ENCODE peak calls at places on chromosomes 3 and 15, in nine cellular contexts. D is CD14-positive monocyte; U is heart right ventricle; N is astrocyte of the spinal cord; T is hepatocyte; J is cardiac muscle cell; K is MCF 10A; A is neural crest cell; O is activated CD8-positive, alpha-beta T cell treated with anti-CD3 and anti-CD28 coated beads for 36 hours. M is an unnamed sample.

GRCh38 chr15:77059761-77060345 is 11.1 kb downstream of the TSPAN3 start:
- DNase-seq in D (no peak), U (no peak), N (no peak), T (no peak), J (no peak), K (no peak), A (no peak), O (peak), M (no peak)

GRCh38 chr15:40789119-40789518 is 17.8 kb upstream of the ZFYVE19 start:
- DNase-seq in D (no peak), U (no peak), N (no peak), T (no peak), J (no peak), K (no peak), A (no peak), O (no peak), M (no peak)

GRCh38 chr3:71551286-71551919 is 32.1 kb downstream of the FOXP1 start:
- DNase-seq in D (no peak), U (no peak), N (peak), T (no peak), J (no peak), K (peak), A (no peak), O (no peak), M (no peak)

GRCh38 chr3:133756716-133757694 is 10.8 kb downstream of the TF start:
- DNase-seq in D (no peak), U (no peak), N (no peak), T (no peak), J (no peak), K (no peak), A (no peak), O (no peak), M (no peak)

GRCh38 chr3:36166477-36166876 is 213.8 kb upstream of the STAC start:
- DNase-seq in D (no peak), U (no peak), N (peak), T (peak), J (no peak), K (peak), A (no peak), O (no peak), M (no peak)

GRCh38 chr15:69467636-69468035 is 15.0 kb downstream of the RPLP1 start:
- DNase-seq in D (no peak), U (no peak), N (no peak), T (peak), J (no peak), K (no peak), A (no peak), O (no peak), M (no peak)

GRCh38 chr3:24487325-24488242 is 7.1 kb downstream of the THRB start:
- DNase-seq in D (no peak), U (no peak), N (no peak), T (no peak), J (no peak), K (peak), A (no peak), O (no peak), M (no peak)

GRCh38 chr3:157160652-157161480 is 919 bp upstream of the CCNL1 start:
- DNase-seq in D (peak), U (peak), N (peak), T (peak), J (peak), K (peak), A (no peak), O (peak), M (no peak)

GRCh38 chr15:101664303-101664913 is 12.2 kb upstream of the TM2D3 start:
- DNase-seq in D (no peak), U (no peak), N (no peak), T (no peak), J (peak), K (peak), A (no peak), O (peak), M (no peak)

GRCh38 chr3:197906023-197906849 is 43.8 kb upstream of the RPL35A start:
- DNase-seq in D (peak), U (peak), N (peak), T (peak), J (peak), K (peak), A (peak), O (peak), M (peak)
- TF ChIP-seq CTCF in D (peak), U (peak), N (peak), T (peak), J (peak), K (peak), A (peak), O (peak), M (peak)

DNA sequence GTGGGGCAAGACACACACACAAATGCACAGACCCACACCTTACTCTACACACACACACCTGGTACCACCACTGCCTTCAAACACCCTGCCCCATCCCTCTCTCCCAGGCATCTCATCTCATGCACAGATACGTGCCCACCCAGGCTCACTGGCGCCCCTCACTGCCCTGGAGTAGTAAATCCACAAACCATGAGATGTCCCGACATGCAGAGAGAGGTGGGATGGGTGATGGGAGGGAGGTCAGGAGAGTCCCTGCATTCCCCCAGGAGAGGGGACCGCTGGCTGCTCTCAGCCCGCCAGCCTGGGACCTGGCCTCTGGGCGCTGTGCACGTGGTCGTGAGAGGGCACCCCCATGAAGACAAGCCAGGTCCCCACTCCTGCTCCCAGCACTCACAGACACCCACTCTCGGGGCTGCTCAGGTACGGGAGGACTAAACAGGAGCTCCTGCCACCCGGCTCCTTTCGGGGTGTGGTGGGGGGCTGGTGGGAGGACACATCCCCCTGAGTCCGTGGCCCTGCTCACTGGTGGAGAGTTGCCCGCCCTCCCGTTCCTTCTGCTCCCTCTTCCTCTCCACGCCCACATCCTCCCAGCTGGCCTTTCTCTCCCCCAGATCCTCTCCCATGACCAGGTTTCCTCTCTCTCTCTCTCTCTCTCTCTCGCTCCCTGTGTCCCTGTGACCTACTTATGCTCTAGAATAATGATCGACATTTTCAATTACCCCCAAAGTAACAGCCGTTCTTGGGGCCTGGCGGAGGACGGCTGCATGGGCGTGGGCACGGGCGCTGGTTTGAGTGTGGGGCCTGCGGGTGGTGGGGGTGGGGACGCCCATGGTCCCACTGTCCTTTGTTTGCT is 18.8 kb upstream of the CSPG4 start:
- DNase-seq in D (no peak), U (no peak), N (no peak), T (peak), J (no peak), K (no peak), A (no peak), O (no peak), M (no peak)
- TF ChIP-seq CTCF in D (no peak), U (no peak), N (no peak), T (peak), J (peak), K (no peak), A (no peak), O (no peak), M (no peak)

DNA sequence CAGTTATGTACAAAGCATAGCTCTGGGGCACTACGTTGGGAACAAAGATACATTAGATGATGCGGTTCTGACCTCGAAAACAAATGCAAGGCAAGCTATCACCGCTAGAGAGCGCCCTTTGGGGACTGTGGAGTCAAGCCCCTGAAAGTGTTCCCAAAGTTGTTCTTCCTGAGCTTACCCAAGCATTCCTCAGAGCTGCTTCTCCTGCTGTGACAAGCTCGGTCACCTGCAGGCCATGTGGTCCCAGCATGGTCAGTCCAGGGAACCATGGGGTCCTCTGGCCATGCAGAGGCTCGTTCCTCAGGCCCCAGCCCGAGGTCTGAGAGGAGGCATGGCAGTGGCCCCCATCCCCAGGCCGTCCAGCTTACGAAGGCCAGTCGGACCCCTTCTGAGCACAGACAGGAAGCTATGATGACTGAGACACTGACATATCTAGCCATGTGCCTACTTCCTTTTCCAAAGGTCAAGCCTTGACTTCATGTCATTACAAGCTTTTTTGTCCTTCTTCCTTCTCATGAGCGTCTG is 79.5 kb downstream of the ATP10A start:
- DNase-seq in D (peak), U (no peak), N (peak), T (no peak), J (peak), K (no peak), A (peak), O (peak), M (peak)
- TF ChIP-seq CTCF in D (peak), U (peak), N (peak), T (peak), J (peak), K (no peak), A (peak), O (peak), M (peak)

DNA sequence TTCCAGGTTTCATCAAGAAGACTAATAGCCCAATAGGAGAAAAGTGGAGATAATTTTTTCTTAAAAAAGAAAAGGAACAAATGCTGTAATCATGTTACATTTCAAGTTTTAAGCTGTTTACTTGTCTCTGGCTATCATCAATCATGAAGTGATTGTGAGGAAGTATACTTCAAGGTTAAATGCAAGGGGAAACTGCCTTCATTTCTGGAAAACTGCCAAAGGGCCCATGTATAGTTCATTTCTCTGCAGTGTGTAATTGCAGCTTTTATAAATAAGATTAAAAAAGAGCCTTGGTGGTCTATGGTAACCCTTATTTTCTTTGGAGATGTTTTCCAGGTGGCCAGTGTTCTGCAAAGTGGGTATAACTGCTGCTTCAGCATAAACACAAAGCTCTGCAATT is 101.9 kb downstream of the GRM7 start:
- DNase-seq in D (no peak), U (no peak), N (no peak), T (peak), J (peak), K (no peak), A (no peak), O (no peak), M (no peak)
- TF ChIP-seq CTCF in D (no peak), U (no peak), N (no peak), T (no peak), J (no peak), K (no peak), A (no peak), O (no peak), M (no peak)

GRCh38 chr3:111616417-111617105 is 21.4 kb upstream of the ZBED2 start:
- DNase-seq in D (no peak), U (no peak), N (no peak), T (peak), J (no peak), K (peak), A (no peak), O (peak), M (no peak)
- TF ChIP-seq CTCF in D (no peak), U (no peak), N (no peak), T (no peak), J (no peak), K (peak), A (no peak), O (peak), M (no peak)

DNA sequence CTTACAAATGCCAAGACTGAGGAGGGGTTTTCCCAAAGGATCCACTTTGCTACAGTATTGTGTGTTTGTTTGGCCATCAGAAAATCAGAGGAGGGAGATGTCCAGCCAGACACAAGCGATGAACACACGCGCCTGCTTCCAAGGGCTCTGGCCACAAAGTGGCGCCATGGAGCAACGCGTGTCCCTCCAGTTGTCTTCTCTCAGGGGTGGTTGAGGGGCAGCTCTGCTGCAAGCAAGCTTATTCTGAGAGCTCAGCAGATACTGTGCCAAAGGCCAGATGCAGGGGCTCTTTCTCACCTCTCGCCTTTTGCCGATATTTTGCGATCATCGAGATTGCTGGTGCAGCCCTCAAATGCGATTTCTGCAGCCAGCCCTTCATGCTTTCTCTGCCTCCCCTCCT is 88.9 kb upstream of the OSBPL11 start:
- DNase-seq in D (no peak), U (no peak), N (no peak), T (peak), J (peak), K (peak), A (peak), O (no peak), M (peak)
- TF ChIP-seq CTCF in D (no peak), U (peak), N (peak), T (peak), J (peak), K (no peak), A (peak), O (no peak), M (peak)